ENCODE peak calls at places on chromosomes 11 and 22, in nine cellular contexts. R, C, T, K, M, H, Q, I and D are unnamed samples.

GRCh38 chr11:76781861-76782500 is 1.2 kb upstream of the TSKU start:
- DNase-seq in R (no peak), C (no peak), T (no peak), K (no peak), M (no peak), H (no peak), Q (no peak), I (no peak), D (no peak)

GRCh38 chr11:35146074-35146521 is 7.1 kb downstream of the CD44 start:
- DNase-seq in R (no peak), C (no peak), T (no peak), K (peak), M (no peak), H (no peak), Q (no peak), I (no peak), D (no peak)

GRCh38 chr22:44345872-44346271 is 33.1 kb upstream of the SHISAL1 start:
- DNase-seq in R (no peak), C (no peak), T (no peak), K (no peak), M (no peak), H (no peak), Q (no peak), I (no peak), D (no peak)

GRCh38 chr11:64224151-64224890 is 1.7 kb downstream of the TRPT1 start:
- DNase-seq in R (no peak), C (no peak), T (no peak), K (no peak), M (no peak), H (no peak), Q (peak), I (no peak), D (no peak)

GRCh38 chr11:8203980-8204379 is 35.2 kb upstream of the RIC3 start:
- DNase-seq in R (no peak), C (no peak), T (no peak), K (no peak), M (no peak), H (no peak), Q (no peak), I (no peak), D (no peak)

GRCh38 chr11:119019996-119020395 is 1.4 kb downstream of the TRAPPC4 start:
- DNase-seq in R (no peak), C (no peak), T (no peak), K (no peak), M (no peak), H (no peak), Q (no peak), I (no peak), D (no peak)

GRCh38 chr22:30284172-30284571 is 5.1 kb downstream of the CASTOR1 start:
- DNase-seq in R (no peak), C (no peak), T (no peak), K (no peak), M (no peak), H (no peak), Q (no peak), I (no peak), D (no peak)

GRCh38 chr22:29301716-29302401 is 4.6 kb upstream of the GAS2L1 start:
- DNase-seq in R (no peak), C (no peak), T (no peak), K (no peak), M (no peak), H (no peak), Q (no peak), I (no peak), D (no peak)

GRCh38 chr11:2096919-2097301 is 42.3 kb downstream of the IGF2 start:
- DNase-seq in R (no peak), C (peak), T (peak), K (no peak), M (no peak), H (no peak), Q (no peak), I (no peak), D (no peak)

GRCh38 chr11:2460540-2461252 is 15.9 kb downstream of the KCNQ1 start:
- DNase-seq in R (no peak), C (peak), T (no peak), K (no peak), M (no peak), H (no peak), Q (no peak), I (no peak), D (no peak)

GRCh38 chr11:12723410-12724297 is 49.4 kb downstream of the TEAD1 start:
- DNase-seq in R (peak), C (no peak), T (no peak), K (no peak), M (no peak), H (no peak), Q (no peak), I (peak), D (peak)

GRCh38 chr11:12914401-12914912 is 94.7 kb upstream of the RASSF10 start:
- DNase-seq in R (peak), C (peak), T (peak), K (no peak), M (peak), H (no peak), Q (peak), I (peak), D (no peak)

GRCh38 chr11:110797453-110797852 is 85.2 kb upstream of the ARHGAP20 start:
- DNase-seq in R (no peak), C (no peak), T (no peak), K (no peak), M (no peak), H (no peak), Q (peak), I (peak), D (no peak)

GRCh38 chr22:29053048-29053702 is 8.5 kb downstream of the C22orf31 start:
- DNase-seq in R (no peak), C (no peak), T (no peak), K (no peak), M (no peak), H (no peak), Q (no peak), I (no peak), D (no peak)

GRCh38 chr11:120744016-120744994 is 232.8 kb downstream of the GRIK4 start:
- DNase-seq in R (no peak), C (no peak), T (no peak), K (no peak), M (no peak), H (no peak), Q (no peak), I (no peak), D (no peak)

GRCh38 chr11:12272821-12273617 is 104.4 kb upstream of the PARVA start:
- DNase-seq in R (no peak), C (no peak), T (peak), K (no peak), M (no peak), H (no peak), Q (no peak), I (peak), D (no peak)

GRCh38 chr11:60830478-60831142 is 11.3 kb upstream of the CCDC86 start:
- DNase-seq in R (no peak), C (no peak), T (no peak), K (no peak), M (no peak), H (no peak), Q (no peak), I (no peak), D (no peak)

GRCh38 chr11:2270322-2271076 is at the start of gene ASCL2:
- DNase-seq in R (no peak), C (no peak), T (no peak), K (peak), M (no peak), H (no peak), Q (no peak), I (no peak), D (no peak)

GRCh38 chr22:42438293-42438650 is 6.1 kb upstream of the NFAM1 start:
- DNase-seq in R (no peak), C (no peak), T (no peak), K (no peak), M (no peak), H (no peak), Q (no peak), I (no peak), D (no peak)

GRCh38 chr11:8871283-8871775 is 39.7 kb upstream of the AKIP1 start:
- DNase-seq in R (peak), C (no peak), T (peak), K (no peak), M (no peak), H (peak), Q (peak), I (peak), D (peak)

GRCh38 chr11:45817191-45817590 is 12.2 kb downstream of the SLC35C1 start:
- DNase-seq in R (no peak), C (no peak), T (no peak), K (peak), M (peak), H (no peak), Q (no peak), I (no peak), D (no peak)

GRCh38 chr11:113262594-113262993 is 51.8 kb upstream of the TTC12 start:
- DNase-seq in R (no peak), C (no peak), T (no peak), K (no peak), M (no peak), H (no peak), Q (no peak), I (no peak), D (no peak)

GRCh38 chr11:124657922-124658321 is 15.6 kb downstream of the SIAE start:
- DNase-seq in R (peak), C (no peak), T (no peak), K (no peak), M (no peak), H (no peak), Q (no peak), I (peak), D (no peak)

GRCh38 chr22:46111645-46112306 is 38.5 kb upstream of the PPARA start:
- DNase-seq in R (no peak), C (no peak), T (peak), K (no peak), M (no peak), H (no peak), Q (no peak), I (no peak), D (no peak)
- TF ChIP-seq CTCF in R (no peak), C (no peak), T (no peak), K (no peak), M (no peak), H (no peak), Q (no peak), I (no peak), D (no peak)

DNA sequence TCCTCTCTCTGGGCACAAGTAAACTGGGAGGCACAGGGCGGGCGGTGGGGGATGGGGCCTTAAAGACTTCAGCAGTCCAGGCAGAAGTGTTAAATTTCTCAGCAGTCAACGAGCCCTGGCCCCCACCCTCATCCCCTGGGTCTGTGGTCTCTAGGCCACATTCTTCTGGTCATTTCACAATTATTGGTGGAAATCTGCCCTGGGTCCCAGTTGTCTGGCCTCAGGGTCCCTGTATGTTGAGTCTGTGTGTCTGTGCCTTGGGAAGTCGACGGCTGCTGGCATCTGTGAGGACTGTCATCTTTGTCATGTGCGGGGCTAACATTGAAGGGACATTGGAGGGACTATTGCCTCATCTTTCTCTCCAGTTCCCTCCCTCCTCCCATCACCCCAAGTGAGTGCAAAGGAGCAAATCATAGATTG is 1.7 kb downstream of the TSPAN18 start:
- DNase-seq in R (no peak), C (no peak), T (no peak), K (no peak), M (no peak), H (no peak), Q (no peak), I (no peak), D (no peak)
- H3K4me3 ChIP-seq in R (peak), C (peak), T (peak), K (no peak), M (no peak), H (no peak), Q (no peak), I (no peak), D (no peak)

GRCh38 chr11:130829801-130830562 is 86.3 kb downstream of the SNX19 start:
- DNase-seq in R (peak), C (no peak), T (peak), K (no peak), M (no peak), H (no peak), Q (no peak), I (peak), D (peak)
- TF ChIP-seq CTCF in R (no peak), C (no peak), T (no peak), K (no peak), M (no peak), H (no peak), Q (no peak), I (no peak), D (no peak)

DNA sequence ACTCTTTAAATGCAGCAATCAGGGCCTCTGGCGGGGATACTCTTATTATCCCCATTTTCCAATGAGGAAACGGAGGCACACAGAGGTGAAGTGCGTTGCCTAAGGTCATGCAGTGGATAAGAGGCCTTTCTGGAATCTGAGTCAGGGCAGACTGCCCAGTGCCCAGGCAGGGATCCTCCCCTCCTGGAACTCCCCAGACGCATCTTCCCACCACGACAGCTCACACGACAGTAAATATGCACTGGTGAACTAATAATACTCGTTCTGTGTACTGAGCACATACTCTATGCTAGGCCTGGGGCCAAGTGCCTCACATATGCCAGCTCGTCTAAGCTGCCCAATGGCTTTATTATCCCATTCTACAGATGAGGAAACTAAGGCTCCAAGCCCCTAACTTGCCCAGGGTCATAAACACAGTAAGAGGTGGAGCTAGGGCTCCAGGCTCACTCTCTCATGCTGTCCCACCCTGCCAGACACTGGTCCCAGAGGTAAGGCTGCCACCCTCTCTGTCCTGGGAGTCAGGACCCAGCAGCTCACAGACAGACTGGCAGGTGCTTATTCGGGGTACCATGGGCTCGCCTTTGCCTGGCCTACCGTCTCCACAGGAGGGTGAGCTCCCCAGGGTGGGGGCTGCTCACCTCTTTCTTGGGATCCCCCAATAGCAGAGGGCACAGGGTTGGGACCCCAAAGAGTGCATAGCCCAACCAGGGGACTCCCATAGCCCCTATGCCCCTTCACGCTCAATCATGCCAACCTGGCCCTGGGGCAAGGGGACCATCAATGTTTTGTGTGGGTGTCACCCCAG is 2.3 kb downstream of the IL2RB start:
- DNase-seq in R (no peak), C (no peak), T (peak), K (no peak), M (no peak), H (no peak), Q (no peak), I (no peak), D (no peak)
- H3K4me3 ChIP-seq in R (no peak), C (no peak), T (no peak), K (no peak), M (no peak), H (no peak), Q (no peak), I (no peak), D (no peak)